ENCODE peak calls at places on chromosomes 5 and 9, in seven cellular contexts. Q is GM06990, W is right lobe of liver, O is HFF-Myc, Z is GM23338, F is upper lobe of left lung, V is lower leg skin. H is an unnamed sample.
A peak's percentile ranks its signal among the peaks of the same experiment; 100 is the strongest.

GRCh38 chr5:139747583-139748504 is 47.8 kb upstream of the PSD2 start:
- DNase-seq in W (peak; percentile 85), Z (peak; percentile 70), F (peak; percentile 36), V (no peak), O (no peak), Q (peak; percentile 82), H (no peak)

GRCh38 chr5:98179791-98180755 is 593.4 kb upstream of the RGMB start:
- DNase-seq in F (no peak), Q (no peak), V (no peak), O (no peak), Z (no peak), W (no peak), H (no peak)

GRCh38 chr9:13942695-13943094 is 371.2 kb downstream of the NFIB start:
- DNase-seq in F (no peak), Z (no peak), W (no peak), Q (no peak), V (no peak), O (peak; percentile 82), H (peak; percentile 93)

GRCh38 chr5:73370620-73371583 is 77.7 kb downstream of the FOXD1 start:
- DNase-seq in F (no peak), Q (no peak), V (no peak), W (no peak), Z (no peak), O (peak; percentile 67), H (no peak)

GRCh38 chr5:1791176-1791575 is 8.5 kb downstream of the MRPL36 start:
- DNase-seq in W (no peak), Z (no peak), V (peak; percentile 76), Q (no peak), O (no peak), F (no peak), H (no peak)

GRCh38 chr5:131068893-131069643 is 96.0 kb downstream of the HINT1 start:
- DNase-seq in Q (peak; percentile 18), Z (no peak), W (no peak), O (no peak), F (no peak), V (no peak), H (no peak)

GRCh38 chr9:110638381-110638954 is 30.1 kb upstream of the MUSK start:
- DNase-seq in W (no peak), V (no peak), F (no peak), Q (no peak), Z (peak; percentile 11), O (no peak), H (peak; percentile 24)

GRCh38 chr5:134127376-134127861 is 12.9 kb downstream of the TCF7 start:
- DNase-seq in Z (no peak), F (no peak), W (no peak), O (no peak), V (no peak), Q (peak; percentile 67), H (peak; percentile 49)

GRCh38 chr5:170420809-170421412 is 31.7 kb upstream of the KCNMB1 start:
- DNase-seq in Z (peak; percentile 89), Q (no peak), F (peak; percentile 44), O (peak; percentile 41), W (no peak), V (peak; percentile 49), H (peak; percentile 54)

GRCh38 chr9:71743217-71743705 is 25.1 kb downstream of the CEMIP2 start:
- DNase-seq in Z (no peak), Q (no peak), V (no peak), O (no peak), W (no peak), F (no peak), H (peak; percentile 61)

GRCh38 chr5:177015156-177015555 is 7.3 kb upstream of the ZNF346 start:
- DNase-seq in Z (no peak), V (peak; percentile 36), W (no peak), O (no peak), F (no peak), Q (no peak), H (no peak)

GRCh38 chr5:35939639-35940038 is 1.2 kb upstream of the CAPSL start:
- DNase-seq in Q (no peak), F (no peak), Z (no peak), V (no peak), O (no peak), W (no peak), H (no peak)

GRCh38 chr9:116391306-116391900 is 237.8 kb downstream of the PAPPA start:
- DNase-seq in W (no peak), Z (no peak), Q (no peak), V (no peak), F (no peak), O (no peak), H (peak; percentile 81)

GRCh38 chr9:73116030-73116429 is 35.6 kb upstream of the ANXA1 start:
- DNase-seq in Z (no peak), F (no peak), V (no peak), O (no peak), W (no peak), Q (no peak), H (peak; percentile 58)

GRCh38 chr9:78539188-78539587 is 242.3 kb downstream of the PSAT1 start:
- DNase-seq in Q (no peak), Z (no peak), W (no peak), V (no peak), F (no peak), O (no peak), H (no peak)

DNA sequence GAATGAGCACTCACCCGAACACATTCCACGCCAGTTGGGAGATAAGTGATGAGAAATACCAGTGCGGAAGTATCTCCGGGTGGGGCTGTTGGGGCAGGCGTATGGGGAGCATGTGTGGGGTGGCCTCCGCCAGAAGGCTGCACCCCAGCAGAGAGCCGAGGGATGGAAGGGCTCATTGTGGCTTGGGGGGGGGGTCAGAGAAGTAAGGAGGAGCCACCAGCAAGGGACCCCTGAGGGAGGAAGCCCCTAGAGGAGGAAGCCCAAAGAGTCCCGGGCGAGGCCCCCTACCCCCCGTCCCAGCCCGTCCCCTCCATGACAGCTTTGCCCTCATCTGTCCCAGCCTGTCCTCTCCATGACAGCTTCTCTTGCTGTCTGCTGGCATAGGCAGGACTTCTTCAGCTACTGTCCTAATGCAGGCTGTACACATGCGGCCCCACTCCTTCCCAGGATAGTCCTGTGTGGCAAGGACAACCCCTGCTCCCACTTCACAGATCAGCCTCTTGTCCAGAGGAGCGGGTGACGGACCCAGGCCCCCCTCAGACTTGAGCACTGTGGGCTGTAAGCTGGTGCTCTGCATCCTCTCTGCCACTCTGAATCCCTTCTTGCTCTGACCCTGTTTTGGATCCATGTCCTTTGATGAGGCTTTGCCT is 239.6 kb downstream of the CACNA1B start:
- DNase-seq in Q (no peak), F (no peak), O (no peak), Z (no peak), V (no peak), W (no peak), H (no peak)
- H3K4me3 ChIP-seq in Q (no peak overlapping the region), F (no peak overlapping the region), O (no peak overlapping the region), Z (no peak overlapping the region), V (no peak overlapping the region), W (no peak overlapping the region), H (no peak overlapping the region)

GRCh38 chr5:78638973-78639669 is 9.5 kb downstream of the LHFPL2 start:
- DNase-seq in Z (no peak), Q (no peak), W (no peak), F (no peak), V (no peak), O (no peak), H (no peak)
- TF ChIP-seq CTCF in Z (no peak), Q (no peak), W (no peak), F (no peak), V (no peak), O (no peak), H (no peak)

GRCh38 chr5:160369990-160370712 is at the start of gene C1QTNF2:
- DNase-seq in Z (peak; percentile 85), F (peak; percentile 26), V (no peak), O (no peak), Q (no peak), W (no peak), H (peak; percentile 24)
- H3K4me3 ChIP-seq in Z (peak within 1 kb of the TSS; percentile 73), F (peak within 1 kb of the TSS; percentile 47), V (peak within 1 kb of the TSS; percentile 46), O (peak within 1 kb of the TSS; percentile 47), Q (peak within 1 kb of the TSS; percentile 56), W (peak within 1 kb of the TSS; percentile 50), H (peak within 1 kb of the TSS; percentile 52)

GRCh38 chr9:136343884-136344269 is 16.5 kb downstream of the GPSM1 start:
- DNase-seq in F (no peak), O (no peak), W (no peak), V (no peak), Z (no peak), Q (no peak), H (no peak)

GRCh38 chr9:136341042-136341655 is 13.8 kb downstream of the GPSM1 start:
- DNase-seq in Q (no peak), O (no peak), F (no peak), V (no peak), Z (no peak), W (no peak), H (no peak)

GRCh38 chr9:136343121-136343883 is 16.0 kb downstream of the GPSM1 start:
- DNase-seq in W (no peak), O (no peak), Z (no peak), Q (no peak), F (no peak), V (no peak), H (no peak)

GRCh38 chr9:136341769-136342168 is 14.4 kb downstream of the GPSM1 start:
- DNase-seq in W (no peak), F (no peak), V (no peak), O (no peak), Q (no peak), Z (no peak), H (no peak)

GRCh38 chr9:136342191-136343120 is 15.1 kb downstream of the GPSM1 start:
- DNase-seq in W (peak; percentile 78), Z (peak; percentile 88), F (peak; percentile 92), Q (peak; percentile 81), V (peak; percentile 95), O (no peak), H (peak; percentile 27)
- TF ChIP-seq CTCF in W (no peak), Z (peak; percentile 35), F (peak; percentile 27), Q (no peak), V (no peak), O (no peak), H (no peak)

GRCh38 chr5:69374911-69375446 is 5.4 kb downstream of the RAD17 start:
- DNase-seq in Q (peak; percentile 79), Z (no peak), V (no peak), W (no peak), F (no peak), O (no peak), H (no peak)
- H3K4me3 ChIP-seq in Q (peak overlapping the region; percentile 47), Z (no peak overlapping the region), V (no peak overlapping the region), W (no peak overlapping the region), F (no peak overlapping the region), O (no peak overlapping the region), H (no peak overlapping the region)

H was measured in astrocyte of the cerebellum.